ENCODE peak calls at places on chromosomes 4 and X, in four cellular contexts. B is HepG2, E is K562, O is WTC11. G is an unnamed sample.

GRCh38 chrX:24241822-24242648 is 71.8 kb downstream of the SUPT20HL2 start:
- DNase-seq in B (peak; percentile 31), E (peak; percentile 12), O (no peak), G (no peak)

GRCh38 chr4:66590488-66591215 is 920.4 kb upstream of the EPHA5 start:
- DNase-seq in B (no peak), E (no peak), O (no peak), G (no peak)

GRCh38 chr4:41358626-41359025 is 101.9 kb downstream of the UCHL1 start:
- DNase-seq in B (no peak), E (no peak), O (no peak), G (no peak)

GRCh38 chrX:11242704-11243103 is 50.5 kb upstream of the AMELX start:
- DNase-seq in B (no peak), E (no peak), O (no peak), G (no peak)

GRCh38 chr4:21858971-21859370 is 89.6 kb downstream of the KCNIP4 start:
- DNase-seq in B (no peak), E (no peak), O (no peak), G (no peak)

GRCh38 chrX:46965125-46965758 is 53.0 kb downstream of the JADE3 start:
- DNase-seq in B (no peak), E (no peak), O (no peak), G (no peak)

GRCh38 chr4:10139518-10139917 is 22.9 kb upstream of the WDR1 start:
- DNase-seq in B (no peak), E (no peak), O (no peak), G (no peak)

GRCh38 chr4:158446106-158446505 is 75.6 kb upstream of the RXFP1 start:
- DNase-seq in B (no peak), E (no peak), O (no peak), G (no peak)

GRCh38 chrX:149641832-149642231 is 10.2 kb upstream of the TMEM185A start:
- DNase-seq in B (no peak), E (no peak), O (no peak), G (no peak)

GRCh38 chr4:37453361-37454262 is 209.1 kb downstream of the NWD2 start:
- DNase-seq in B (no peak), E (peak; percentile 56), O (peak; percentile 65), G (no peak)

GRCh38 chr4:66906314-66906713 is 639.0 kb downstream of the CENPC start:
- DNase-seq in B (no peak), E (no peak), O (no peak), G (no peak)

GRCh38 chr4:48780867-48781219 is 764 bp upstream of the FRYL start:
- DNase-seq in B (peak; percentile 31), E (no peak), O (no peak), G (no peak)

GRCh38 chr4:153075836-153076235 is 128.4 kb upstream of the TRIM2 start:
- DNase-seq in B (no peak), E (no peak), O (no peak), G (no peak)

GRCh38 chr4:172802041-172802440 is 366.6 kb upstream of the GALNT7 start:
- DNase-seq in B (no peak), E (no peak), O (no peak), G (no peak)

GRCh38 chr4:39446842-39447573 is 11.7 kb downstream of the RPL9 start:
- DNase-seq in B (no peak), E (no peak), O (peak; percentile 80), G (no peak)

GRCh38 chr4:13611283-13611842 is 16.2 kb downstream of the BOD1L1 start:
- DNase-seq in B (no peak), E (no peak), O (no peak), G (no peak)

GRCh38 chrX:136779346-136779781 is 1.4 kb downstream of the ARHGEF6 start:
- DNase-seq in B (no peak), E (no peak), O (no peak), G (no peak)

GRCh38 chr4:47831026-47831689 is 6.7 kb downstream of the CORIN start:
- DNase-seq in B (no peak), E (no peak), O (no peak), G (no peak)

GRCh38 chrX:118049713-118050112 is 66.9 kb downstream of the KLHL13 start:
- DNase-seq in B (no peak), E (no peak), O (no peak), G (no peak)

GRCh38 chrX:43423876-43424275 is 232.2 kb upstream of the MAOA start:
- DNase-seq in B (no peak), E (no peak), O (no peak), G (no peak)

GRCh38 chr4:17817027-17817426 is 6.2 kb downstream of the NCAPG start:
- DNase-seq in B (peak; percentile 29), E (no peak), O (no peak), G (peak; percentile 10)

GRCh38 chr4:70437212-70437611 is 34.8 kb upstream of the MUC7 start:
- DNase-seq in B (peak; percentile 14), E (no peak), O (peak; percentile 41), G (no peak)

GRCh38 chrX:46912673-46913491 is 661 bp downstream of the JADE3 start:
- DNase-seq in B (peak; percentile 39), E (peak; percentile 22), O (peak; percentile 69), G (no peak)

GRCh38 chr4:53861856-53862610 is 202.4 kb downstream of the CHIC2 start:
- DNase-seq in B (no peak), E (no peak), O (no peak), G (no peak)

GRCh38 chrX:16100673-16101072 is 22.7 kb upstream of the GRPR start:
- DNase-seq in B (no peak), E (no peak), O (no peak), G (no peak)

GRCh38 chr4:121168865-121169281 is 4.8 kb upstream of the TNIP3 start:
- DNase-seq in B (no peak), E (no peak), O (no peak), G (no peak)

GRCh38 chr4:100984901-100985300 is 362.4 kb downstream of the PPP3CA start:
- DNase-seq in B (no peak), E (no peak), O (no peak), G (no peak)

GRCh38 chrX:38806054-38806389 is 4.8 kb downstream of the MID1IP1 start:
- DNase-seq in B (no peak), E (peak; percentile 26), O (no peak), G (no peak)

GRCh38 chrX:155070038-155070437 is 898 bp downstream of the CMC4 start:
- DNase-seq in B (no peak), E (no peak), O (no peak), G (no peak)

GRCh38 chrX:97401154-97401553 is 517.4 kb downstream of the RPA4 start:
- DNase-seq in B (peak; percentile 1), E (no peak), O (no peak), G (no peak)

GRCh38 chrX:40570346-40571093 is 10.2 kb upstream of the ATP6AP2 start:
- DNase-seq in B (no peak), E (peak; percentile 13), O (no peak), G (no peak)

DNA sequence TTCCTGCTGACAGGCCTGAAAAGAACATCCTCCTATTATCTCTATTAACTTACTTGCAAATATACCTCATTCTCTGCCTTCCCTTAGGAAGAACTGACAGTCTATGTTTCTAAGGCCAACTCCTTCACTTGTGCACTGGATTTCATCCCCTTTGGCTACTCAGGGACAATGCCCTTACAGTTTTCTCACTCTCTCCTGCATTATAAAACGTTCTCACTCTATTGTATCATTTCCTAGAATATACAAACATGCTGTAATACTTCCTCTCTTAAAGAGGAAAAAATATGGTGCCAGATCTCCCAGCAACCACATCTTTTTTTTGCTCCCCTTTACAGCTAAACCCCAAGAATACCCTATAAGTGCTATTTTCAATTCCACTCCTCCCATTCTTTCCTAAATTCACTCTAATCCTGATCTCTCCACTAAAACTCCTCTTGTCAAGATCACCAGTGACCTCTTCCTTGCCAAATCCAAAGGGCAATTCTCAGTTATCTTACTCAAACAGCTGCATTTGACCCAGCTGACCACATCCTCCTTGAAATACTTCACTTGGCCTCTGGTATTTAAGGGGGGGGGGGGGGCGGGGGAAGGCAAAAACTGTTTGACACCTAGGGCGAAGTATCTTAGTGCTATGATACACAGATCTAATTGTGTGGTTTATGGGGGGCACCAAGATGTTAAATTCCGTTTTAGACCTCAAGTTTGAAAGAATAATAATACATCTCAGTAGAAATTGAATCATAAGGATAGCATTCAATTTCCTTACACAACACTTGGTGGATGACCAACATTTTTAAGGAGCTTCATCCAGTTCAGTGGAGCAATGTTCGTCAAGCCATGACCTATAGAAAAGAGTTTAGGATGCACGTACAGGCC is 1.6 kb downstream of the RCHY1 start:
- DNase-seq in B (peak; percentile 24), E (peak; percentile 57), O (no peak), G (no peak)
- TF ChIP-seq SP1 in B (no peak), E (no peak), O (no peak), G (no peak)

DNA sequence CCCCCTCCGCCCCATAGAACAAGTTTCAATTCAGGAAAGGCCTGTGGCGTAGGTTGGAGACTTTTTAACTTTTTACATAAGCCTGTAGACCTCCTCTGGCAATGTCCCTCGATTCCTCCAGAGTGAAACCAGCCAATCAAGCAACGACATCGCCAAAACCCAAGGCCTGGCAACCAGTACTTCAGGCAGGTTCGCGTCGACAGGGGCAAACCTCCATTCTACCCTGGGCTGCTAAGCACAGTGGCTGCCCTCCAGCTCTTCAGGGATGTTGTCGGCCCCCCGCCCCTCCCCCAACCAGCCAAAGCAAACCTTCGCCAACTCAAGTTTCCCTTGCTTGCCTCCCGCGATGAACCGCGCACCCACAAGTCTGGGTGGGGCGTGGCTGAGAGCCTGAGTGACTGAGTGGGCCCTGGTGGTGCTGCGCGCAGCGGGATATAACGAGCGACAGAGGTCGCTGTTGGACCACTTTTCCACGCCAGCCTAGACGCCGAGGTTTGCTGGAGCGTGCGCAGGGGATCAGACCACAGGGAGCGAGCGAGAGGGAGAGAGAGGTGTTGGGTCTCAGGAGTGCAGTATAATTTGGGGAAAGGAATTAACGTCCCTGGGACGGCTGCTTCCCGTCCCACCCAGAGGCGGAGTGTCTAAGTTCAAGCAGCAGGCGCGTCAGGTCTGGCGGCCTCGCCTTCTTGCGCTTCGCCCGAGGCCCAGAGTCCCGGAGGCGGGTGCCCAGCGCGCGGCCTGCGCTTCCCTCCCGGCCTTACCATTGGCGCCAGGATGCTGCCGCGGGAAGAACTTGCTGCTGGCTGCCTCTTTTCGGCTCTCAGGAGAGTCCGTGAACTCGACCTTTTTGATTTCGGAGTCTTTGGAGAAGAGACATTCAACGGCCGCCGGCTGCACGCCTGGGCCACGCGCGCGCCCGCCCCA is 9.0 kb upstream of the PITX2 start:
- DNase-seq in B (peak; percentile 54), E (peak; percentile 71), O (peak; percentile 86), G (peak; percentile 68)
- TF ChIP-seq SP1 in B (no peak), E (no peak), O (peak; percentile 42), G (no peak)

GRCh38 chr4:114226968-114227760 is 247.7 kb upstream of the ARSJ start:
- DNase-seq in B (no peak), E (no peak), O (no peak), G (no peak)
- TF ChIP-seq SP1 in B (no peak), E (no peak), O (no peak), G (no peak)

DNA sequence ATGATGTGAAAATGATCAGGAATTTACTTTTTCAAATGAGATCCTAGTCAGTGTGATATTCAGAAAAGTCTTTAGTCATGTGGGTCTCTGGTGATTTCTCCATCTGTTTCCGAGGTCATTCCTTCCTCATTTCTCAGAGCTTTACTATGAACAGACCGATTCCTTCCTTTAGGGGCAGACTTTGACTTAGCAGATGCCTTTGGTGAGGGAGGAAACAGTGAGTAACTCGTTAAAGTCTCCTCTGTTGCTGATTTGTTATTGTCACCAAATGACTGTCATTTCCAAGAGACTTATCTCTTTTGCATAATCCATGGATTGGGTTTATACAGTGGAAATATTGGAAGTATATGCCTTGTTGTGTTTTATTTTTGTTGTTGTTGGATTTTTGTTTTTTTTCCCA is 76.2 kb upstream of the CD99 start:
- DNase-seq in B (no peak), E (no peak), O (no peak), G (no peak)
- TF ChIP-seq SP1 in B (no peak), E (no peak), O (no peak), G (no peak)

G was measured in HCT116.